ENCODE peak calls at places on chromosome 21, in ten cellular contexts. G, Q, X, B, P, Z, D, S, M and F are unnamed samples.

GRCh38 chr21:14321042-14321441 is 61.9 kb downstream of the HSPA13 start:
- DNase-seq in G (no peak), Q (peak), X (peak), B (no peak), P (no peak), Z (no peak), D (no peak), S (no peak), M (no peak), F (no peak)

GRCh38 chr21:28633803-28634572 is 358.7 kb downstream of the LTN1 start:
- DNase-seq in G (no peak), Q (peak), X (peak), B (no peak), P (no peak), Z (no peak), D (no peak), S (no peak), M (no peak), F (peak)

GRCh38 chr21:16115461-16115860 is 385.7 kb downstream of the USP25 start:
- DNase-seq in G (no peak), Q (no peak), X (no peak), B (no peak), P (no peak), Z (no peak), D (no peak), S (no peak), M (no peak), F (no peak)

GRCh38 chr21:16913010-16913409 is 599.8 kb upstream of the CXADR start:
- DNase-seq in G (no peak), Q (peak), X (no peak), B (no peak), P (no peak), Z (no peak), D (no peak), S (no peak), M (no peak), F (no peak)

GRCh38 chr21:33070921-33071877 is 1.3 kb downstream of the OLIG1 start:
- DNase-seq in G (peak), Q (no peak), X (no peak), B (peak), P (peak), Z (no peak), D (no peak), S (no peak), M (peak), F (no peak)

GRCh38 chr21:38913120-38913975 is 107.6 kb downstream of the ETS2 start:
- DNase-seq in G (peak), Q (peak), X (peak), B (no peak), P (peak), Z (peak), D (peak), S (no peak), M (peak), F (peak)

GRCh38 chr21:33374080-33374873 is 28.9 kb upstream of the IFNGR2 start:
- DNase-seq in G (no peak), Q (peak), X (peak), B (peak), P (peak), Z (no peak), D (peak), S (peak), M (no peak), F (peak)

GRCh38 chr21:44439211-44439600 is 16.1 kb upstream of the LRRC3 start:
- DNase-seq in G (no peak), Q (no peak), X (no peak), B (no peak), P (no peak), Z (no peak), D (no peak), S (no peak), M (peak), F (no peak)

GRCh38 chr21:37904879-37905278 is 11.4 kb downstream of the KCNJ6 start:
- DNase-seq in G (no peak), Q (peak), X (no peak), B (no peak), P (no peak), Z (no peak), D (no peak), S (no peak), M (no peak), F (no peak)

GRCh38 chr21:39666681-39667315 is 54.1 kb downstream of the B3GALT5 start:
- DNase-seq in G (no peak), Q (no peak), X (no peak), B (no peak), P (no peak), Z (no peak), D (no peak), S (no peak), M (no peak), F (no peak)

GRCh38 chr21:21003701-21004100 is 5.5 kb downstream of the NCAM2 start:
- DNase-seq in G (no peak), Q (peak), X (peak), B (peak), P (peak), Z (no peak), D (no peak), S (peak), M (no peak), F (peak)

GRCh38 chr21:39014751-39015150 is 168.5 kb downstream of the PSMG1 start:
- DNase-seq in G (no peak), Q (peak), X (peak), B (no peak), P (no peak), Z (no peak), D (no peak), S (no peak), M (no peak), F (peak)

GRCh38 chr21:29121759-29122158 is 8.7 kb upstream of the MAP3K7CL start:
- DNase-seq in G (no peak), Q (no peak), X (no peak), B (no peak), P (no peak), Z (peak), D (no peak), S (no peak), M (no peak), F (no peak)

GRCh38 chr21:32940079-32941014 is 85.4 kb upstream of the OLIG2 start:
- DNase-seq in G (no peak), Q (peak), X (peak), B (peak), P (peak), Z (no peak), D (peak), S (peak), M (no peak), F (peak)

GRCh38 chr21:15039607-15040299 is 25.0 kb downstream of the NRIP1 start:
- DNase-seq in G (no peak), Q (no peak), X (no peak), B (no peak), P (no peak), Z (no peak), D (no peak), S (no peak), M (no peak), F (no peak)

GRCh38 chr21:36028127-36029069 is 31.9 kb downstream of the SETD4 start:
- DNase-seq in G (peak), Q (peak), X (peak), B (peak), P (peak), Z (peak), D (peak), S (peak), M (peak), F (peak)

GRCh38 chr21:36032647-36033406 is 27.5 kb downstream of the SETD4 start:
- DNase-seq in G (no peak), Q (no peak), X (no peak), B (no peak), P (no peak), Z (no peak), D (no peak), S (no peak), M (no peak), F (no peak)

GRCh38 chr21:36027352-36027751 is 33.0 kb downstream of the SETD4 start:
- DNase-seq in G (no peak), Q (peak), X (peak), B (peak), P (peak), Z (no peak), D (no peak), S (no peak), M (no peak), F (peak)

GRCh38 chr21:36030581-36031189 is 29.6 kb downstream of the SETD4 start:
- DNase-seq in G (no peak), Q (peak), X (peak), B (no peak), P (no peak), Z (no peak), D (no peak), S (peak), M (no peak), F (peak)

GRCh38 chr21:36029309-36029708 is 31.0 kb downstream of the SETD4 start:
- DNase-seq in G (no peak), Q (no peak), X (no peak), B (no peak), P (no peak), Z (no peak), D (no peak), S (no peak), M (no peak), F (no peak)
- H3K4me3 ChIP-seq in G (no peak), Q (no peak), X (no peak), B (no peak), P (no peak), Z (no peak), D (no peak), S (no peak), M (no peak), F (no peak)

DNA sequence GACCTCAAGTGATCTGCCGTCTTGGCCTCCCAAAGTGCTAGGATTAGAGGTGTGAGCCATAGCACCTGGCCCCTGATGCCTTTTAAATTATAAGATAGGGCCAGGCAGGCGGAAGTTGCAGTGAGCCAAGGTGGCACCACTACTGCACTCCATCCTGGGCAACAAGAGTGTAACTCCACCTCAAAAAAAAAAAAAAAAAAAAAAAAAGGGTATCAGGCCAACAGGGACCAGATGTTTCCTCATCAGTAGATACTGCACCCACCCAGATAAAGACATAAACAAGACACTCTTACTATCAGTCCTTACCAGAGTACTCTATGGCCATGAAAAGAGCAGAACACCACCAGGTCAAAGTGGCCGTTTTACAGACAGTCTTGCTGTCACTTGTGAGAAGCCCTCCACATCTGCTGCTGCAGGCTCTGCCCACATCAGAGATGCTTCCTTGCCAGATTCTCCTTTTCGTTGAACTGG is 3.3 kb downstream of the C21orf58 start:
- DNase-seq in G (no peak), Q (peak), X (no peak), B (no peak), P (no peak), Z (no peak), D (no peak), S (peak), M (no peak), F (no peak)
- H3K4me3 ChIP-seq in G (no peak), Q (no peak), X (no peak), B (no peak), P (no peak), Z (no peak), D (no peak), S (no peak), M (no peak), F (no peak)

DNA sequence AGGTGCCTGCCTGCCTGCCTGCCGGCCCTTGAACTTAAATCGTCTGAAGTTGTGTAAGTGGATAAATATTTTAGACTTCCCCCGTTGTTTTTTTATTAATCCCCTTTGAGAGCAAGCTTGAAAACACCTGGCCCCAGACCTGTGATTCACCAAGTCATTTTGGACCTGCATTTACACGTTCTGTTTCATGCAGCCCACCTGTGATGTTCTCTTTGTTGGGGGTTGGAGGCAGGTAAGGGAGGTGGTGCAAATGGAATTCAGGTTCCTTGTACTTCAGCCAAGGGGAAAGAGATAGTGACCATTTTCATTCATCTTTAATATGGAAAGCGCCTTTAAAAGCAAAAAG is 1.2 kb downstream of the SLC37A1 start:
- DNase-seq in G (no peak), Q (no peak), X (no peak), B (no peak), P (no peak), Z (no peak), D (no peak), S (no peak), M (no peak), F (no peak)
- H3K4me3 ChIP-seq in G (peak), Q (no peak), X (no peak), B (no peak), P (peak), Z (peak), D (peak), S (peak), M (peak), F (peak)

GRCh38 chr21:41655259-41655658 is 111.6 kb downstream of the RIPK4 start:
- DNase-seq in G (no peak), Q (no peak), X (no peak), B (no peak), P (no peak), Z (no peak), D (no peak), S (no peak), M (no peak), F (no peak)
- H3K4me3 ChIP-seq in G (no peak), Q (no peak), X (no peak), B (no peak), P (no peak), Z (no peak), D (no peak), S (no peak), M (no peak), F (no peak)

GRCh38 chr21:35198982-35199732 is 150.1 kb upstream of the RUNX1 start:
- DNase-seq in G (no peak), Q (no peak), X (no peak), B (no peak), P (no peak), Z (no peak), D (no peak), S (no peak), M (no peak), F (no peak)
- H3K4me3 ChIP-seq in G (no peak), Q (no peak), X (no peak), B (no peak), P (no peak), Z (no peak), D (no peak), S (no peak), M (no peak), F (no peak)